ENCODE peak calls at places on chromosomes 13 and 19, in five cellular contexts. V, Q, Z, O and H are unnamed samples.
A peak's percentile ranks its signal among the peaks of the same experiment; 100 is the strongest.

GRCh38 chr13:36354842-36355241 is 8.6 kb upstream of the SPART start:
- DNase-seq in V (no peak), Q (no peak), Z (no peak), O (no peak), H (no peak)

GRCh38 chr19:10228925-10229324 is 2.2 kb downstream of the S1PR2 start:
- DNase-seq in V (peak; percentile 11), Q (peak; percentile 47), Z (no peak), O (peak; percentile 48), H (no peak)

GRCh38 chr13:24292476-24292875 is 16.9 kb upstream of the C1QTNF9 start:
- DNase-seq in V (no peak), Q (no peak), Z (no peak), O (no peak), H (no peak)

GRCh38 chr13:69306766-69307165 is 800.9 kb upstream of the ATXN8OS start:
- DNase-seq in V (no peak), Q (no peak), Z (no peak), O (no peak), H (no peak)

GRCh38 chr19:45769821-45770191 is 754 bp upstream of the SIX5 start:
- DNase-seq in V (no peak), Q (no peak), Z (no peak), O (peak; percentile 71), H (no peak)

GRCh38 chr19:8257052-8257443 is 47.9 kb downstream of the CERS4 start:
- DNase-seq in V (no peak), Q (no peak), Z (no peak), O (peak; percentile 38), H (no peak)

GRCh38 chr13:97852181-97852874 is 101.1 kb upstream of the IPO5 start:
- DNase-seq in V (no peak), Q (no peak), Z (no peak), O (no peak), H (no peak)

GRCh38 chr19:10420444-10421239 is at the start of gene PDE4A:
- DNase-seq in V (no peak), Q (peak; percentile 74), Z (no peak), O (peak; percentile 45), H (no peak)

GRCh38 chr19:811511-812048 is 10.2 kb downstream of the PLPPR3 start:
- DNase-seq in V (no peak), Q (no peak), Z (no peak), O (no peak), H (no peak)

GRCh38 chr19:30851646-30852045 is 479.5 kb downstream of the ZNF536 start:
- DNase-seq in V (no peak), Q (no peak), Z (no peak), O (no peak), H (no peak)

GRCh38 chr13:56659041-56659471 is 481.7 kb upstream of the PRR20A start:
- DNase-seq in V (no peak), Q (no peak), Z (no peak), O (no peak), H (no peak)

GRCh38 chr19:980133-980998 is 3.8 kb upstream of the WDR18 start:
- DNase-seq in V (no peak), Q (no peak), Z (no peak), O (peak; percentile 64), H (peak; percentile 64)

GRCh38 chr19:7944177-7944761 is 803 bp upstream of the TIMM44 start:
- DNase-seq in V (peak; percentile 75), Q (peak; percentile 84), Z (peak; percentile 82), O (peak; percentile 95), H (peak; percentile 71)

GRCh38 chr19:50430888-50431342 is 1.8 kb upstream of the MYBPC2 start:
- DNase-seq in V (no peak), Q (no peak), Z (no peak), O (no peak), H (no peak)

GRCh38 chr13:102220681-102221228 is 181.1 kb downstream of the FGF14 start:
- DNase-seq in V (no peak), Q (no peak), Z (no peak), O (peak; percentile 25), H (no peak)

GRCh38 chr13:49240017-49240416 is 7.7 kb upstream of the CDADC1 start:
- DNase-seq in V (peak; percentile 16), Q (peak; percentile 14), Z (no peak), O (peak; percentile 32), H (no peak)

GRCh38 chr13:29497137-29497654 is 98.3 kb downstream of the SLC7A1 start:
- DNase-seq in V (no peak), Q (no peak), Z (no peak), O (no peak), H (no peak)

GRCh38 chr13:38421590-38422560 is 72.2 kb downstream of the UFM1 start:
- DNase-seq in V (no peak), Q (no peak), Z (no peak), O (no peak), H (no peak)

GRCh38 chr13:29362849-29363604 is 232.5 kb downstream of the SLC7A1 start:
- DNase-seq in V (no peak), Q (peak; percentile 71), Z (no peak), O (peak; percentile 82), H (peak; percentile 34)

GRCh38 chr19:22735911-22736645 is 47.9 kb downstream of the ZNF99 start:
- DNase-seq in V (no peak), Q (no peak), Z (no peak), O (no peak), H (no peak)

GRCh38 chr19:50341091-50341564 is 12.0 kb upstream of the KCNC3 start:
- DNase-seq in V (no peak), Q (no peak), Z (no peak), O (no peak), H (no peak)

GRCh38 chr19:6063576-6063961 is 46.7 kb downstream of the RFX2 start:
- DNase-seq in V (no peak), Q (no peak), Z (no peak), O (no peak), H (no peak)

GRCh38 chr13:95295026-95295425 is 6.2 kb downstream of the ABCC4 start:
- DNase-seq in V (no peak), Q (no peak), Z (no peak), O (no peak), H (no peak)

GRCh38 chr13:27125357-27126282 is 46.0 kb downstream of the USP12 start:
- DNase-seq in V (no peak), Q (no peak), Z (no peak), O (no peak), H (no peak)

GRCh38 chr13:27975579-27976361 is 6.7 kb upstream of the CDX2 start:
- DNase-seq in V (no peak), Q (no peak), Z (no peak), O (no peak), H (peak; percentile 15)

GRCh38 chr19:35296644-35297514 is 4.9 kb downstream of the MAG start:
- DNase-seq in V (no peak), Q (no peak), Z (no peak), O (no peak), H (no peak)
- TF ChIP-seq CTCF in V (no peak), Q (no peak), Z (no peak), O (no peak), H (no peak)

GRCh38 chr13:44573790-44574465 is 2.2 kb downstream of the TSC22D1 start:
- DNase-seq in V (no peak), Q (no peak), Z (no peak), O (peak; percentile 51), H (no peak)
- TF ChIP-seq CTCF in V (no peak), Q (peak; percentile 28), Z (peak; percentile 47), O (peak; percentile 38), H (peak; percentile 52)

GRCh38 chr19:49017666-49018351 is 918 bp upstream of the LHB start:
- DNase-seq in V (peak; percentile 50), Q (peak; percentile 70), Z (no peak), O (peak; percentile 71), H (peak; percentile 59)

GRCh38 chr19:49020931-49021895 is 2.9 kb downstream of the CGB3 start:
- DNase-seq in V (no peak), Q (no peak), Z (no peak), O (no peak), H (no peak)

GRCh38 chr19:49020342-49020741 is 3.5 kb upstream of the LHB start:
- DNase-seq in V (no peak), Q (no peak), Z (no peak), O (no peak), H (no peak)

GRCh38 chr19:49017041-49017665 is at the start of gene LHB:
- DNase-seq in V (no peak), Q (no peak), Z (no peak), O (no peak), H (no peak)

DNA sequence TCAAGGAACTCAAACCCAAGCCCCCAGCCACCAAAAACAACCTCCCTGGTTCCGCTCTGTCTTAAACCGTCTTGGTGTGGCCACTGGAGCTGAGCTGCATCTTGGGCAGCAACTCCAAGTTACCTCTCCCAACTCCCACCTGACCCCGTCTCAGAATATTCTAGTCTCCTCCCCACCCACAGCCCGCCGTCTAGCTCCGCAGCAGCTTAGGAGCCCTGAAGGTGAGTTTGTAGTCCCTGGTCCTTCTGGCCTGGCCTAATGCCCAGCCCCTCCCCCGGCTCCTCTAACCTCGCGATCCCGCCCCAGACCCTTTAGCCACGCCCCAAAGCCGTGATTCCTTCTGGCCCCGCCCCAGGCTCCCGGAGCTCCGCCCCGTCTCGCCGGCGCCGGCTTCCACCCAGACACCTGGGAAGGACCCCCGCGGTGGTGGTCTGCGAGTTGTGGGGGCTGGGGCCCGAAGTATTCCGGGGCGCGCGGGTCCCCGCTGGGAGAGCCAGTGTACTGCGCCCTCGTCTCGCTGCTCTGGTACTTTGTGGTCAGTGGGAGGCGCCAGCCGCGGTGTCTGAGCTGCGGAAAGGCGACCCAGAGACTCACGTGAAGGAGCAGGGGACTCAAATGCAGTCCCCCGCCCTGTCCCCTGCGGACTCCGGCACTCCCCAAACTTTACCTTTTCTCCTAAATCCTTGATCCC is 2.5 kb upstream of the LHB start:
- DNase-seq in V (peak; percentile 63), Q (peak; percentile 71), Z (no peak), O (peak; percentile 49), H (no peak)
- TF ChIP-seq CTCF in V (no peak), Q (no peak), Z (no peak), O (peak; percentile 2), H (peak; percentile 27)

GRCh38 chr19:38543807-38544568 is 73.8 kb downstream of the MAP4K1 start:
- DNase-seq in V (no peak), Q (no peak), Z (peak; percentile 27), O (peak; percentile 77), H (no peak)
- TF ChIP-seq CTCF in V (no peak), Q (peak; percentile 33), Z (peak; percentile 47), O (no peak), H (peak; percentile 58)

GRCh38 chr19:38735257-38735686 is 9.0 kb downstream of the CAPN12 start:
- DNase-seq in V (no peak), Q (no peak), Z (no peak), O (peak; percentile 64), H (peak; percentile 42)

GRCh38 chr19:38733493-38734175 is 10.6 kb downstream of the CAPN12 start:
- DNase-seq in V (no peak), Q (no peak), Z (no peak), O (peak; percentile 9), H (no peak)

GRCh38 chr19:38733241-38733492 is 11.1 kb downstream of the CAPN12 start:
- DNase-seq in V (no peak), Q (no peak), Z (no peak), O (no peak), H (no peak)

GRCh38 chr19:38734426-38735256 is 9.6 kb downstream of the CAPN12 start:
- DNase-seq in V (no peak), Q (no peak), Z (no peak), O (peak; percentile 40), H (no peak)

GRCh38 chr19:38734176-38734425 is 10.2 kb downstream of the CAPN12 start:
- DNase-seq in V (no peak), Q (no peak), Z (no peak), O (no peak), H (no peak)
- TF ChIP-seq CTCF in V (no peak), Q (no peak), Z (no peak), O (no peak), H (no peak)

GRCh38 chr19:33394723-33395560 is 21.4 kb downstream of the CEBPG start:
- DNase-seq in V (no peak), Q (no peak), Z (no peak), O (no peak), H (no peak)
- TF ChIP-seq CTCF in V (no peak), Q (no peak), Z (no peak), O (no peak), H (no peak)